ENCODE peak calls at places on chromosomes 12 and 14, in seven cellular contexts. One of them, this sample, is unnamed.

GRCh38 chr12:92927055-92927435 is 2.0 kb downstream of the EEA1 start:
- DNase-seq in mucosa of gallbladder: no peak
- DNase-seq in adrenal gland: no peak
- DNase-seq in colonic mucosa: no peak
- DNase-seq in astrocyte: no peak
- DNase-seq in lower leg skin: no peak
- DNase-seq in GM04504: peak
- DNase-seq in this sample: no peak

GRCh38 chr14:99549684-99550083 is 54.3 kb downstream of the CCDC85C start:
- DNase-seq in mucosa of gallbladder: no peak
- DNase-seq in adrenal gland: peak
- DNase-seq in colonic mucosa: no peak
- DNase-seq in astrocyte: no peak
- DNase-seq in lower leg skin: no peak
- DNase-seq in GM04504: no peak
- DNase-seq in this sample: no peak

GRCh38 chr14:55314449-55314848 is 43.2 kb downstream of the FBXO34 start:
- DNase-seq in mucosa of gallbladder: no peak
- DNase-seq in adrenal gland: no peak
- DNase-seq in colonic mucosa: no peak
- DNase-seq in astrocyte: no peak
- DNase-seq in lower leg skin: no peak
- DNase-seq in GM04504: no peak
- DNase-seq in this sample: no peak

GRCh38 chr12:46754550-46754949 is 71.2 kb downstream of the SLC38A4 start:
- DNase-seq in mucosa of gallbladder: no peak
- DNase-seq in adrenal gland: no peak
- DNase-seq in colonic mucosa: no peak
- DNase-seq in astrocyte: no peak
- DNase-seq in lower leg skin: no peak
- DNase-seq in GM04504: no peak
- DNase-seq in this sample: no peak

GRCh38 chr14:41285193-41285748 is 321.4 kb upstream of the LRFN5 start:
- DNase-seq in mucosa of gallbladder: peak
- DNase-seq in adrenal gland: peak
- DNase-seq in colonic mucosa: no peak
- DNase-seq in astrocyte: peak
- DNase-seq in lower leg skin: no peak
- DNase-seq in GM04504: no peak
- DNase-seq in this sample: peak

GRCh38 chr14:101628471-101628966 is 67.2 kb downstream of the DIO3 start:
- DNase-seq in mucosa of gallbladder: peak
- DNase-seq in adrenal gland: peak
- DNase-seq in colonic mucosa: peak
- DNase-seq in astrocyte: peak
- DNase-seq in lower leg skin: peak
- DNase-seq in GM04504: peak
- DNase-seq in this sample: peak

GRCh38 chr12:87136330-87136976 is 880.3 kb upstream of the MGAT4C start:
- DNase-seq in mucosa of gallbladder: no peak
- DNase-seq in adrenal gland: no peak
- DNase-seq in colonic mucosa: no peak
- DNase-seq in astrocyte: peak
- DNase-seq in lower leg skin: no peak
- DNase-seq in GM04504: no peak
- DNase-seq in this sample: no peak

GRCh38 chr12:87953257-87953860 is 75.8 kb downstream of the C12orf50 start:
- DNase-seq in mucosa of gallbladder: no peak
- DNase-seq in adrenal gland: no peak
- DNase-seq in colonic mucosa: no peak
- DNase-seq in astrocyte: peak
- DNase-seq in lower leg skin: no peak
- DNase-seq in GM04504: peak
- DNase-seq in this sample: no peak

GRCh38 chr12:120669055-120669828 is 17.7 kb upstream of the MLEC start:
- DNase-seq in mucosa of gallbladder: peak
- DNase-seq in adrenal gland: peak
- DNase-seq in colonic mucosa: peak
- DNase-seq in astrocyte: no peak
- DNase-seq in lower leg skin: no peak
- DNase-seq in GM04504: no peak
- DNase-seq in this sample: peak

GRCh38 chr14:53458368-53458814 is 305.3 kb upstream of the DDHD1 start:
- DNase-seq in mucosa of gallbladder: no peak
- DNase-seq in adrenal gland: no peak
- DNase-seq in colonic mucosa: no peak
- DNase-seq in astrocyte: peak
- DNase-seq in lower leg skin: no peak
- DNase-seq in GM04504: peak
- DNase-seq in this sample: no peak

GRCh38 chr14:75440733-75441474 is 13.1 kb downstream of the JDP2 start:
- DNase-seq in mucosa of gallbladder: peak
- DNase-seq in adrenal gland: no peak
- DNase-seq in colonic mucosa: no peak
- DNase-seq in astrocyte: peak
- DNase-seq in lower leg skin: no peak
- DNase-seq in GM04504: peak
- DNase-seq in this sample: peak

GRCh38 chr12:85274076-85274415 is 6.0 kb upstream of the ALX1 start:
- DNase-seq in mucosa of gallbladder: no peak
- DNase-seq in adrenal gland: no peak
- DNase-seq in colonic mucosa: no peak
- DNase-seq in astrocyte: no peak
- DNase-seq in lower leg skin: no peak
- DNase-seq in GM04504: no peak
- DNase-seq in this sample: no peak

GRCh38 chr12:32377344-32378000 is 21.9 kb upstream of the FGD4 start:
- DNase-seq in mucosa of gallbladder: no peak
- DNase-seq in adrenal gland: no peak
- DNase-seq in colonic mucosa: no peak
- DNase-seq in astrocyte: no peak
- DNase-seq in lower leg skin: no peak
- DNase-seq in GM04504: no peak
- DNase-seq in this sample: no peak

GRCh38 chr12:44804068-44804467 is 72.0 kb downstream of the NELL2 start:
- DNase-seq in mucosa of gallbladder: no peak
- DNase-seq in adrenal gland: no peak
- DNase-seq in colonic mucosa: no peak
- DNase-seq in astrocyte: no peak
- DNase-seq in lower leg skin: no peak
- DNase-seq in GM04504: no peak
- DNase-seq in this sample: no peak

GRCh38 chr14:31059152-31059924 is 33.2 kb upstream of the STRN3 start:
- DNase-seq in mucosa of gallbladder: peak
- DNase-seq in adrenal gland: peak
- DNase-seq in colonic mucosa: peak
- DNase-seq in astrocyte: peak
- DNase-seq in lower leg skin: no peak
- DNase-seq in GM04504: peak
- DNase-seq in this sample: peak

GRCh38 chr14:24264298-24264697 is 1.3 kb upstream of the TGM1 start:
- DNase-seq in mucosa of gallbladder: no peak
- DNase-seq in adrenal gland: no peak
- DNase-seq in colonic mucosa: no peak
- DNase-seq in astrocyte: peak
- DNase-seq in lower leg skin: no peak
- DNase-seq in GM04504: no peak
- DNase-seq in this sample: peak

GRCh38 chr14:88264116-88264515 is 59.0 kb downstream of the KCNK10 start:
- DNase-seq in mucosa of gallbladder: no peak
- DNase-seq in adrenal gland: no peak
- DNase-seq in colonic mucosa: no peak
- DNase-seq in astrocyte: no peak
- DNase-seq in lower leg skin: no peak
- DNase-seq in GM04504: no peak
- DNase-seq in this sample: no peak

GRCh38 chr12:124588689-124589318 is 21.4 kb upstream of the NCOR2 start:
- DNase-seq in mucosa of gallbladder: peak
- DNase-seq in adrenal gland: peak
- DNase-seq in colonic mucosa: no peak
- DNase-seq in astrocyte: peak
- DNase-seq in lower leg skin: peak
- DNase-seq in GM04504: no peak
- DNase-seq in this sample: peak

GRCh38 chr14:30657606-30658163 is 35.6 kb downstream of the SCFD1 start:
- DNase-seq in mucosa of gallbladder: no peak
- DNase-seq in adrenal gland: no peak
- DNase-seq in colonic mucosa: no peak
- DNase-seq in astrocyte: no peak
- DNase-seq in lower leg skin: no peak
- DNase-seq in GM04504: no peak
- DNase-seq in this sample: no peak

GRCh38 chr12:6321905-6322304 is 11.4 kb downstream of the PLEKHG6 start:
- DNase-seq in mucosa of gallbladder: no peak
- DNase-seq in adrenal gland: no peak
- DNase-seq in colonic mucosa: no peak
- DNase-seq in astrocyte: no peak
- DNase-seq in lower leg skin: no peak
- DNase-seq in GM04504: no peak
- DNase-seq in this sample: no peak

GRCh38 chr12:58310828-58311273 is 369.5 kb downstream of the ATP23 start:
- DNase-seq in mucosa of gallbladder: no peak
- DNase-seq in adrenal gland: no peak
- DNase-seq in colonic mucosa: no peak
- DNase-seq in astrocyte: peak
- DNase-seq in lower leg skin: no peak
- DNase-seq in GM04504: peak
- DNase-seq in this sample: no peak

GRCh38 chr12:124053855-124054254 is 80.8 kb downstream of the ZNF664 start:
- DNase-seq in mucosa of gallbladder: peak
- DNase-seq in adrenal gland: peak
- DNase-seq in colonic mucosa: no peak
- DNase-seq in astrocyte: peak
- DNase-seq in lower leg skin: no peak
- DNase-seq in GM04504: peak
- DNase-seq in this sample: peak

GRCh38 chr12:13258212-13258611 is 61.7 kb downstream of the EMP1 start:
- DNase-seq in mucosa of gallbladder: no peak
- DNase-seq in adrenal gland: no peak
- DNase-seq in colonic mucosa: no peak
- DNase-seq in astrocyte: no peak
- DNase-seq in lower leg skin: no peak
- DNase-seq in GM04504: no peak
- DNase-seq in this sample: no peak

GRCh38 chr14:102778616-102779351 is 1.5 kb downstream of the TRAF3 start:
- DNase-seq in mucosa of gallbladder: no peak
- DNase-seq in adrenal gland: no peak
- DNase-seq in colonic mucosa: no peak
- DNase-seq in astrocyte: no peak
- DNase-seq in lower leg skin: no peak
- DNase-seq in GM04504: no peak
- DNase-seq in this sample: no peak

GRCh38 chr14:101199028-101199770 is 295.7 kb upstream of the RTL1 start:
- DNase-seq in mucosa of gallbladder: no peak
- DNase-seq in adrenal gland: peak
- DNase-seq in colonic mucosa: no peak
- DNase-seq in astrocyte: no peak
- DNase-seq in lower leg skin: peak
- DNase-seq in GM04504: no peak
- DNase-seq in this sample: no peak

GRCh38 chr14:74649673-74650072 is 37.6 kb upstream of the LTBP2 start:
- DNase-seq in mucosa of gallbladder: no peak
- DNase-seq in adrenal gland: no peak
- DNase-seq in colonic mucosa: no peak
- DNase-seq in astrocyte: no peak
- DNase-seq in lower leg skin: peak
- DNase-seq in GM04504: no peak
- DNase-seq in this sample: no peak